ENCODE peak calls at places on chromosome 17, in nine cellular contexts. One of them, this sample, is unnamed.

GRCh38 chr17:43125967-43126910 is 1.1 kb upstream of the BRCA1 start:
- DNase-seq in HT-29: no peak
- DNase-seq in nucleus accumbens: no peak
- DNase-seq in hypothalamus: no peak
- DNase-seq in RWPE1: no peak
- DNase-seq in upper lobe of right lung: no peak
- DNase-seq in fibroblast of mammary gland: peak; percentile 1
- DNase-seq in mucosa of descending colon: peak; percentile 56
- DNase-seq in pulmonary artery endothelial cell: no peak
- DNase-seq in this sample: no peak

GRCh38 chr17:69578385-69578936 is 164.0 kb downstream of the MAP2K6 start:
- DNase-seq in HT-29: no peak
- DNase-seq in nucleus accumbens: no peak
- DNase-seq in hypothalamus: no peak
- DNase-seq in RWPE1: no peak
- DNase-seq in upper lobe of right lung: no peak
- DNase-seq in fibroblast of mammary gland: no peak
- DNase-seq in mucosa of descending colon: no peak
- DNase-seq in pulmonary artery endothelial cell: no peak
- DNase-seq in this sample: no peak

GRCh38 chr17:67779098-67779672 is 46.1 kb upstream of the BPTF start:
- DNase-seq in HT-29: peak; percentile 44
- DNase-seq in nucleus accumbens: no peak
- DNase-seq in hypothalamus: no peak
- DNase-seq in RWPE1: peak; percentile 36
- DNase-seq in upper lobe of right lung: peak; percentile 69
- DNase-seq in fibroblast of mammary gland: peak; percentile 92
- DNase-seq in mucosa of descending colon: peak; percentile 52
- DNase-seq in pulmonary artery endothelial cell: no peak
- DNase-seq in this sample: peak; percentile 21

GRCh38 chr17:16971458-16972338 is at the start of gene TNFRSF13B:
- DNase-seq in HT-29: no peak
- DNase-seq in nucleus accumbens: no peak
- DNase-seq in hypothalamus: no peak
- DNase-seq in RWPE1: no peak
- DNase-seq in upper lobe of right lung: no peak
- DNase-seq in fibroblast of mammary gland: no peak
- DNase-seq in mucosa of descending colon: no peak
- DNase-seq in pulmonary artery endothelial cell: no peak
- DNase-seq in this sample: peak; percentile 35

GRCh38 chr17:82126479-82127314 is 28.7 kb upstream of the FASN start:
- DNase-seq in HT-29: no peak
- DNase-seq in nucleus accumbens: no peak
- DNase-seq in hypothalamus: no peak
- DNase-seq in RWPE1: no peak
- DNase-seq in upper lobe of right lung: no peak
- DNase-seq in fibroblast of mammary gland: no peak
- DNase-seq in mucosa of descending colon: peak; percentile 77
- DNase-seq in pulmonary artery endothelial cell: no peak
- DNase-seq in this sample: no peak

GRCh38 chr17:50062323-50063243 is 6.7 kb downstream of the ITGA3 start:
- DNase-seq in HT-29: peak; percentile 92
- DNase-seq in nucleus accumbens: no peak
- DNase-seq in hypothalamus: no peak
- DNase-seq in RWPE1: peak; percentile 96
- DNase-seq in upper lobe of right lung: peak; percentile 93
- DNase-seq in fibroblast of mammary gland: peak; percentile 78
- DNase-seq in mucosa of descending colon: peak; percentile 91
- DNase-seq in pulmonary artery endothelial cell: no peak
- DNase-seq in this sample: peak; percentile 74

GRCh38 chr17:14545156-14545906 is 244.4 kb downstream of the HS3ST3B1 start:
- DNase-seq in HT-29: no peak
- DNase-seq in nucleus accumbens: no peak
- DNase-seq in hypothalamus: no peak
- DNase-seq in RWPE1: no peak
- DNase-seq in upper lobe of right lung: no peak
- DNase-seq in fibroblast of mammary gland: no peak
- DNase-seq in mucosa of descending colon: no peak
- DNase-seq in pulmonary artery endothelial cell: no peak
- DNase-seq in this sample: no peak

GRCh38 chr17:78038748-78039288 is 80.3 kb downstream of the TNRC6C start:
- DNase-seq in HT-29: no peak
- DNase-seq in nucleus accumbens: no peak
- DNase-seq in hypothalamus: no peak
- DNase-seq in RWPE1: no peak
- DNase-seq in upper lobe of right lung: no peak
- DNase-seq in fibroblast of mammary gland: no peak
- DNase-seq in mucosa of descending colon: no peak
- DNase-seq in pulmonary artery endothelial cell: no peak
- DNase-seq in this sample: no peak

GRCh38 chr17:64747938-64748540 is 85.9 kb upstream of the SMURF2 start:
- DNase-seq in HT-29: no peak
- DNase-seq in nucleus accumbens: no peak
- DNase-seq in hypothalamus: no peak
- DNase-seq in RWPE1: no peak
- DNase-seq in upper lobe of right lung: no peak
- DNase-seq in fibroblast of mammary gland: peak; percentile 76
- DNase-seq in mucosa of descending colon: no peak
- DNase-seq in pulmonary artery endothelial cell: no peak
- DNase-seq in this sample: no peak

GRCh38 chr17:76968707-76969597 is 100.7 kb downstream of the MGAT5B start:
- DNase-seq in HT-29: peak; percentile 62
- DNase-seq in nucleus accumbens: no peak
- DNase-seq in hypothalamus: no peak
- DNase-seq in RWPE1: peak; percentile 22
- DNase-seq in upper lobe of right lung: no peak
- DNase-seq in fibroblast of mammary gland: no peak
- DNase-seq in mucosa of descending colon: peak; percentile 77
- DNase-seq in pulmonary artery endothelial cell: no peak
- DNase-seq in this sample: no peak

GRCh38 chr17:40313660-40314556 is 4.9 kb downstream of the RARA start:
- DNase-seq in HT-29: no peak
- DNase-seq in nucleus accumbens: no peak
- DNase-seq in hypothalamus: no peak
- DNase-seq in RWPE1: no peak
- DNase-seq in upper lobe of right lung: no peak
- DNase-seq in fibroblast of mammary gland: peak; percentile 44
- DNase-seq in mucosa of descending colon: no peak
- DNase-seq in pulmonary artery endothelial cell: no peak
- DNase-seq in this sample: peak; percentile 14

GRCh38 chr17:16435951-16436886 is 20.8 kb downstream of the TRPV2 start:
- DNase-seq in HT-29: no peak
- DNase-seq in nucleus accumbens: no peak
- DNase-seq in hypothalamus: no peak
- DNase-seq in RWPE1: no peak
- DNase-seq in upper lobe of right lung: no peak
- DNase-seq in fibroblast of mammary gland: no peak
- DNase-seq in mucosa of descending colon: no peak
- DNase-seq in pulmonary artery endothelial cell: no peak
- DNase-seq in this sample: no peak

GRCh38 chr17:21463779-21464407 is 87.7 kb downstream of the KCNJ12 start:
- DNase-seq in HT-29: no peak
- DNase-seq in nucleus accumbens: no peak
- DNase-seq in hypothalamus: no peak
- DNase-seq in RWPE1: no peak
- DNase-seq in upper lobe of right lung: no peak
- DNase-seq in fibroblast of mammary gland: no peak
- DNase-seq in mucosa of descending colon: no peak
- DNase-seq in pulmonary artery endothelial cell: no peak
- DNase-seq in this sample: no peak

GRCh38 chr17:47253541-47254402 is at the start of gene ITGB3:
- DNase-seq in HT-29: no peak
- DNase-seq in nucleus accumbens: no peak
- DNase-seq in hypothalamus: peak; percentile 29
- DNase-seq in RWPE1: peak; percentile 65
- DNase-seq in upper lobe of right lung: peak; percentile 86
- DNase-seq in fibroblast of mammary gland: peak; percentile 71
- DNase-seq in mucosa of descending colon: peak; percentile 78
- DNase-seq in pulmonary artery endothelial cell: peak; percentile 56
- DNase-seq in this sample: peak; percentile 89

GRCh38 chr17:69505740-69506139 is 91.2 kb downstream of the MAP2K6 start:
- DNase-seq in HT-29: no peak
- DNase-seq in nucleus accumbens: no peak
- DNase-seq in hypothalamus: no peak
- DNase-seq in RWPE1: no peak
- DNase-seq in upper lobe of right lung: no peak
- DNase-seq in fibroblast of mammary gland: no peak
- DNase-seq in mucosa of descending colon: no peak
- DNase-seq in pulmonary artery endothelial cell: no peak
- DNase-seq in this sample: no peak

GRCh38 chr17:79914813-79915740 is 75.8 kb upstream of the CBX4 start:
- DNase-seq in HT-29: no peak
- DNase-seq in nucleus accumbens: no peak
- DNase-seq in hypothalamus: no peak
- DNase-seq in RWPE1: no peak
- DNase-seq in upper lobe of right lung: no peak
- DNase-seq in fibroblast of mammary gland: no peak
- DNase-seq in mucosa of descending colon: no peak
- DNase-seq in pulmonary artery endothelial cell: no peak
- DNase-seq in this sample: peak; percentile 44

GRCh38 chr17:35746956-35747355 is 6.1 kb downstream of the GAS2L2 start:
- DNase-seq in HT-29: no peak
- DNase-seq in nucleus accumbens: no peak
- DNase-seq in hypothalamus: no peak
- DNase-seq in RWPE1: no peak
- DNase-seq in upper lobe of right lung: no peak
- DNase-seq in fibroblast of mammary gland: no peak
- DNase-seq in mucosa of descending colon: no peak
- DNase-seq in pulmonary artery endothelial cell: no peak
- DNase-seq in this sample: no peak

GRCh38 chr17:68732301-68732749 is 131.2 kb upstream of the FAM20A start:
- DNase-seq in HT-29: no peak
- DNase-seq in nucleus accumbens: no peak
- DNase-seq in hypothalamus: no peak
- DNase-seq in RWPE1: no peak
- DNase-seq in upper lobe of right lung: no peak
- DNase-seq in fibroblast of mammary gland: no peak
- DNase-seq in mucosa of descending colon: no peak
- DNase-seq in pulmonary artery endothelial cell: no peak
- DNase-seq in this sample: no peak

GRCh38 chr17:82281502-82282238 is 8.2 kb upstream of the CSNK1D start:
- DNase-seq in HT-29: peak; percentile 88
- DNase-seq in nucleus accumbens: no peak
- DNase-seq in hypothalamus: no peak
- DNase-seq in RWPE1: peak; percentile 83
- DNase-seq in upper lobe of right lung: peak; percentile 89
- DNase-seq in fibroblast of mammary gland: peak; percentile 58
- DNase-seq in mucosa of descending colon: peak; percentile 69
- DNase-seq in pulmonary artery endothelial cell: no peak
- DNase-seq in this sample: peak; percentile 30

GRCh38 chr17:74442670-74443515 is 11.0 kb downstream of the GPRC5C start:
- DNase-seq in HT-29: peak; percentile 85
- DNase-seq in nucleus accumbens: no peak
- DNase-seq in hypothalamus: peak; percentile 54
- DNase-seq in RWPE1: peak; percentile 73
- DNase-seq in upper lobe of right lung: peak; percentile 91
- DNase-seq in fibroblast of mammary gland: peak; percentile 75
- DNase-seq in mucosa of descending colon: peak; percentile 93
- DNase-seq in pulmonary artery endothelial cell: no peak
- DNase-seq in this sample: peak; percentile 96

GRCh38 chr17:61404702-61405046 is 5.0 kb downstream of the TBX2 start:
- DNase-seq in HT-29: no peak
- DNase-seq in nucleus accumbens: no peak
- DNase-seq in hypothalamus: no peak
- DNase-seq in RWPE1: no peak
- DNase-seq in upper lobe of right lung: peak; percentile 59
- DNase-seq in fibroblast of mammary gland: no peak
- DNase-seq in mucosa of descending colon: no peak
- DNase-seq in pulmonary artery endothelial cell: no peak
- DNase-seq in this sample: no peak

GRCh38 chr17:60142872-60143499 is 6.8 kb upstream of the CA4 start:
- DNase-seq in HT-29: peak; percentile 91
- DNase-seq in nucleus accumbens: peak; percentile 30
- DNase-seq in hypothalamus: peak; percentile 42
- DNase-seq in RWPE1: peak; percentile 56
- DNase-seq in upper lobe of right lung: peak; percentile 88
- DNase-seq in fibroblast of mammary gland: peak; percentile 85
- DNase-seq in mucosa of descending colon: peak; percentile 81
- DNase-seq in pulmonary artery endothelial cell: peak; percentile 66
- DNase-seq in this sample: peak; percentile 83

GRCh38 chr17:54738496-54738895 is 162.2 kb upstream of the TOM1L1 start:
- DNase-seq in HT-29: no peak
- DNase-seq in nucleus accumbens: no peak
- DNase-seq in hypothalamus: no peak
- DNase-seq in RWPE1: no peak
- DNase-seq in upper lobe of right lung: no peak
- DNase-seq in fibroblast of mammary gland: no peak
- DNase-seq in mucosa of descending colon: no peak
- DNase-seq in pulmonary artery endothelial cell: no peak
- DNase-seq in this sample: no peak

GRCh38 chr17:47690121-47690520 is 3.8 kb upstream of the TBKBP1 start:
- DNase-seq in HT-29: no peak
- DNase-seq in nucleus accumbens: no peak
- DNase-seq in hypothalamus: no peak
- DNase-seq in RWPE1: no peak
- DNase-seq in upper lobe of right lung: no peak
- DNase-seq in fibroblast of mammary gland: no peak
- DNase-seq in mucosa of descending colon: no peak
- DNase-seq in pulmonary artery endothelial cell: no peak
- DNase-seq in this sample: no peak

GRCh38 chr17:16954541-16954940 is 17.4 kb downstream of the TNFRSF13B start:
- DNase-seq in HT-29: no peak
- DNase-seq in nucleus accumbens: no peak
- DNase-seq in hypothalamus: no peak
- DNase-seq in RWPE1: no peak
- DNase-seq in upper lobe of right lung: no peak
- DNase-seq in fibroblast of mammary gland: no peak
- DNase-seq in mucosa of descending colon: no peak
- DNase-seq in pulmonary artery endothelial cell: no peak
- DNase-seq in this sample: no peak

GRCh38 chr17:67378444-67379250 is 1.6 kb downstream of the PITPNC1 start:
- DNase-seq in HT-29: peak; percentile 91
- DNase-seq in nucleus accumbens: peak; percentile 43
- DNase-seq in hypothalamus: peak; percentile 40
- DNase-seq in RWPE1: peak; percentile 79
- DNase-seq in upper lobe of right lung: peak; percentile 89
- DNase-seq in fibroblast of mammary gland: peak; percentile 84
- DNase-seq in mucosa of descending colon: peak; percentile 83
- DNase-seq in pulmonary artery endothelial cell: peak; percentile 44
- DNase-seq in this sample: peak; percentile 91

GRCh38 chr17:39306509-39307212 is 80.9 kb upstream of the STAC2 start:
- DNase-seq in HT-29: no peak
- DNase-seq in nucleus accumbens: no peak
- DNase-seq in hypothalamus: no peak
- DNase-seq in RWPE1: no peak
- DNase-seq in upper lobe of right lung: no peak
- DNase-seq in fibroblast of mammary gland: no peak
- DNase-seq in mucosa of descending colon: no peak
- DNase-seq in pulmonary artery endothelial cell: no peak
- DNase-seq in this sample: no peak

GRCh38 chr17:32551186-32551955 is 64.6 kb downstream of the CDK5R1 start:
- DNase-seq in HT-29: peak; percentile 75
- DNase-seq in nucleus accumbens: no peak
- DNase-seq in hypothalamus: no peak
- DNase-seq in RWPE1: peak; percentile 86
- DNase-seq in upper lobe of right lung: no peak
- DNase-seq in fibroblast of mammary gland: peak; percentile 52
- DNase-seq in mucosa of descending colon: no peak
- DNase-seq in pulmonary artery endothelial cell: peak; percentile 37
- DNase-seq in this sample: no peak

GRCh38 chr17:74045608-74046007 is 157.9 kb upstream of the RPL38 start:
- DNase-seq in HT-29: no peak
- DNase-seq in nucleus accumbens: no peak
- DNase-seq in hypothalamus: no peak
- DNase-seq in RWPE1: peak; percentile 16
- DNase-seq in upper lobe of right lung: no peak
- DNase-seq in fibroblast of mammary gland: no peak
- DNase-seq in mucosa of descending colon: no peak
- DNase-seq in pulmonary artery endothelial cell: no peak
- DNase-seq in this sample: no peak

GRCh38 chr17:66840061-66840460 is 5.1 kb downstream of the CACNG5 start:
- DNase-seq in HT-29: no peak
- DNase-seq in nucleus accumbens: no peak
- DNase-seq in hypothalamus: no peak
- DNase-seq in RWPE1: no peak
- DNase-seq in upper lobe of right lung: no peak
- DNase-seq in fibroblast of mammary gland: no peak
- DNase-seq in mucosa of descending colon: no peak
- DNase-seq in pulmonary artery endothelial cell: no peak
- DNase-seq in this sample: no peak

GRCh38 chr17:70353408-70354092 is 184.2 kb downstream of the KCNJ2 start:
- DNase-seq in HT-29: no peak
- DNase-seq in nucleus accumbens: no peak
- DNase-seq in hypothalamus: no peak
- DNase-seq in RWPE1: no peak
- DNase-seq in upper lobe of right lung: no peak
- DNase-seq in fibroblast of mammary gland: no peak
- DNase-seq in mucosa of descending colon: no peak
- DNase-seq in pulmonary artery endothelial cell: no peak
- DNase-seq in this sample: no peak